ENCODE peak calls at places on chromosomes 3 and 15, in nine cellular contexts. B is GM06990, N is hepatocyte, W is endothelial cell of umbilical vein, S is fibroblast of mammary gland, Y is prostate gland, D is psoas muscle, I is breast epithelium, H is BJ. T is an unnamed sample.

GRCh38 chr15:78542647-78543046 is 2.4 kb downstream of the PSMA4 start:
- DNase-seq in S (no peak), N (no peak), I (no peak), H (no peak), D (no peak), W (no peak), Y (no peak), B (no peak), T (no peak)

GRCh38 chr3:110526732-110527727 is 544.6 kb upstream of the NECTIN3 start:
- DNase-seq in N (peak; percentile 69), H (peak; percentile 78), S (peak; percentile 94), I (no peak), B (no peak), W (peak; percentile 82), Y (no peak), D (no peak), T (peak; percentile 97)

GRCh38 chr3:123750659-123751420 is 133.3 kb downstream of the MYLK start:
- DNase-seq in D (no peak), B (no peak), W (peak; percentile 64), I (no peak), S (peak; percentile 78), H (peak; percentile 84), N (peak; percentile 45), Y (no peak), T (peak; percentile 76)

GRCh38 chr3:129228891-129229585 is 20.4 kb upstream of the COPG1 start:
- DNase-seq in N (no peak), H (peak; percentile 53), D (no peak), S (peak; percentile 86), I (no peak), Y (no peak), W (peak; percentile 53), B (no peak), T (peak; percentile 75)

GRCh38 chr15:56523521-56523920 is 58.6 kb upstream of the MNS1 start:
- DNase-seq in I (no peak), B (no peak), Y (no peak), N (no peak), D (no peak), H (no peak), W (no peak), S (peak; percentile 14), T (no peak)

GRCh38 chr3:80213076-80213475 is 445.3 kb upstream of the ROBO1 start:
- DNase-seq in I (no peak), H (no peak), D (no peak), W (no peak), S (no peak), B (no peak), Y (no peak), N (no peak), T (no peak)

GRCh38 chr3:52233968-52234367 is 5.0 kb downstream of the TWF2 start:
- DNase-seq in N (no peak), B (no peak), W (no peak), D (peak; percentile 79), H (no peak), S (no peak), Y (no peak), I (no peak), T (no peak)

GRCh38 chr3:175980731-175981130 is 1121.6 kb downstream of the NAALADL2 start:
- DNase-seq in N (no peak), S (no peak), D (no peak), W (no peak), I (no peak), Y (no peak), B (no peak), H (peak; percentile 43), T (peak; percentile 15)

GRCh38 chr3:150771600-150771999 is 8.6 kb upstream of the SIAH2 start:
- DNase-seq in D (no peak), W (no peak), S (peak; percentile 52), Y (no peak), H (no peak), I (no peak), B (no peak), N (no peak), T (no peak)

GRCh38 chr3:51684971-51685751 is 14.1 kb downstream of the TEX264 start:
- DNase-seq in S (no peak), D (no peak), B (no peak), H (no peak), W (peak; percentile 20), Y (peak; percentile 19), N (no peak), I (no peak), T (no peak)

GRCh38 chr3:159326998-159327397 is 525.1 kb downstream of the MFSD1 start:
- DNase-seq in W (no peak), H (no peak), D (no peak), I (no peak), Y (no peak), B (no peak), S (no peak), N (no peak), T (no peak)

GRCh38 chr3:159323848-159324247 is 522.0 kb downstream of the MFSD1 start:
- DNase-seq in D (no peak), B (no peak), H (no peak), N (no peak), I (no peak), W (no peak), S (no peak), Y (no peak), T (no peak)

GRCh38 chr3:159319156-159319555 is 517.3 kb downstream of the MFSD1 start:
- DNase-seq in W (no peak), B (no peak), I (no peak), S (no peak), D (no peak), Y (no peak), N (no peak), H (no peak), T (no peak)

DNA sequence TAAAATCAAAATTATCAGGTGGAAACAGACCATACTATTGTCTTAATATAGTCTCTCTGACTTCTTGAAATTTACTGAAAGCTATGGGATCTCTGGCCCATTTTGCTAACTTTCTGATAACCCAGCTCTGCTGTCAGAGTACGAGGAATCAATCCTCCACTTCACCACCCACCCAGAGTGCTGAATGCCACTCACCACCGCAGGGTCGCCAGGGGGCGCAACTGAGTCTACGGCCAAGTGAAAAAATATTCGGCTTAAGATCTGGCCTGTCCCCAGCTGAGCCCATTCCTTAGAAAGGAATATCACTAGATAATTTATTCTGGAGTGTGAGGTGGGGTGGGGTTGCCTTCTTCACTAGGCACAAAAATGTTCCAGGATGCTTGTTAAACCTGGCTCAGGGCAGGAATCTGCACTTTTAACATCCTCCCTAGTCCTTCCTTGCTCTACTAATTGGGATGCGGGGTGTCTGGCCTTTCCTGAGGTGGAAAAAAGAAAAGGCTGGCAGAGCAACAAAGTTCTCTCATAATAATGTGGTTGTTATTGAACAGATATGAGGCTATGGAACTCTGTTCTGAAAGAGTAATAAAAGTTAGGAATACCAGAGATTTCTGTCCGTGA is 520.6 kb downstream of the MFSD1 start:
- DNase-seq in Y (no peak), D (peak; percentile 53), N (peak; percentile 8), W (no peak), S (peak; percentile 42), B (peak; percentile 9), H (no peak), I (no peak), T (peak; percentile 55)
- TF ChIP-seq CTCF in Y (peak; percentile 18), D (peak; percentile 55), N (peak; percentile 41), W (peak; percentile 61), S (peak; percentile 95), B (peak; percentile 92), H (peak; percentile 87), I (no peak), T (peak; percentile 92)

DNA sequence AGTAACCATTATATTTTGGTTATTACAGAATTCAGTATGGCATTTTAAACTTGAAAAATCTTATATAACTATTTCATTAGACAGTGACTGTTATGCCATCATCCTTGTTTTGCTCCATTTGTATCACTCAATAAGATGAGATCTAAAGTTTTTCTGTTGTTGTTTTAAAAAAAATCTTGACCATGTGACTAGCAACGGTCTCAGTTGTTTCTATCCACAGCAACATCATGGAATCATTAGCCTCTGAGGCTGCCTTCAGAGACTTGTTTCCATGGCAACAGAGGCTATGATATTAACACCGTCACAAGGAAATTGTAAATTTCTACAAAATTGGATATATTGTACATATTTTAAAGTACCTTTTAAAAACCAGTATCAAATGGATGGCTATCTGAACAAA is 129.8 kb downstream of the DLG1 start:
- DNase-seq in Y (no peak), B (no peak), W (peak; percentile 16), N (peak; percentile 32), I (no peak), D (no peak), H (peak; percentile 19), S (peak; percentile 78), T (peak; percentile 69)
- H3K4me3 ChIP-seq in Y (no peak overlapping the region), B (no peak overlapping the region), W (no peak overlapping the region), N (no peak overlapping the region), I (no peak overlapping the region), D (no peak overlapping the region), H (no peak overlapping the region), S (no peak overlapping the region), T (no peak overlapping the region)

GRCh38 chr3:171193693-171194092 is 167.2 kb upstream of the SLC2A2 start:
- DNase-seq in S (no peak), B (no peak), D (no peak), Y (no peak), N (no peak), W (peak; percentile 97), H (no peak), I (no peak), T (no peak)

GRCh38 chr3:171194965-171195364 is 168.4 kb upstream of the SLC2A2 start:
- DNase-seq in W (peak; percentile 23), Y (no peak), S (no peak), H (no peak), I (no peak), N (no peak), B (no peak), D (no peak), T (no peak)

GRCh38 chr3:171198781-171199472 is 172.4 kb upstream of the SLC2A2 start:
- DNase-seq in B (no peak), S (no peak), D (no peak), H (no peak), I (no peak), N (no peak), W (no peak), Y (no peak), T (peak; percentile 54)

GRCh38 chr3:171192176-171192854 is 165.8 kb upstream of the SLC2A2 start:
- DNase-seq in B (no peak), N (no peak), D (no peak), S (peak; percentile 91), I (no peak), H (peak; percentile 63), W (peak; percentile 90), Y (no peak), T (peak; percentile 96)

GRCh38 chr3:171195686-171196085 is 169.2 kb upstream of the SLC2A2 start:
- DNase-seq in W (peak; percentile 42), I (no peak), N (no peak), S (no peak), H (no peak), B (no peak), Y (no peak), D (no peak), T (no peak)
- TF ChIP-seq CTCF in W (peak; percentile 11), I (no peak), N (no peak), S (peak; percentile 25), H (no peak), B (no peak), Y (no peak), D (no peak), T (peak; percentile 37)

DNA sequence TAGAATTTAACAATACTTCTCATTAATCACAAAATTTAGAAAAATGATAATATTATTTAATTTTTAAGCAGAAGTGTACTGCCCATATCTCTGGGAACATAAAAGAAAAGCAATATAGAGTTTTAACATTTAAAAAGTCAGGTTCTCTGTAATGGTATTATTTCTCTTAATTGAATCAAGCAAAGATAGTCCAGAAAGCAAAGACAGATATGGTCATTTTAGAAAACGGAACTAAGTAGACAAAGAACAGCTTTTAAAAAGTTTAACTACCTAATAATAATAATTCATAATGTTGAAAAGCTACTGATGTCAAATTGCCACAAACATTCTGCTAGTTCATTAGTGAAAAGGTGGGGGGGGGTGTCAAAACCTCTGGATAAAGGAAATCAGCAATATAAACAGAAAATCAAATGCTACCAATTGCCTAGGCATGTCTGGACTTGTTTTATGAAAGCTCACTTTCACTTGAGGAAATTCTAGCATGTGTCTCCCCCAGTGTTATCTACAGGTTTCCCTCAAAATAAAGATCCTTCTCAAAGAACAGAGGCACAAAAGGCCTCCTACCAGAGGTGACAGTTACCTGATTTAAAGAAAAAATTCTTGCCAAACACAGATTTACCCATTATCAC is 1.7 kb downstream of the ZMAT3 start:
- DNase-seq in I (no peak), W (peak; percentile 76), S (peak; percentile 61), D (no peak), N (no peak), B (no peak), H (no peak), Y (no peak), T (peak; percentile 73)
- H3K4me3 ChIP-seq in I (peak overlapping the region; percentile 89), W (peak overlapping the region; percentile 25), S (peak overlapping the region; percentile 96), D (peak overlapping the region; percentile 90), N (peak overlapping the region; percentile 93), B (peak overlapping the region; percentile 93), H (peak overlapping the region; percentile 55), Y (no peak overlapping the region), T (peak overlapping the region; percentile 82)